ENCODE peak calls at places on chromosomes 11 and 22, in five cellular contexts. One of them, this sample, is unnamed.

GRCh38 chr11:43747130-43747802 is 66.7 kb downstream of the HSD17B12 start:
- DNase-seq in aorta: no peak
- DNase-seq in prostate gland: no peak
- DNase-seq in PC-3: no peak
- DNase-seq in breast epithelium: no peak
- DNase-seq in this sample: no peak

GRCh38 chr11:93605638-93606037 is 55.8 kb upstream of the CEP295 start:
- DNase-seq in prostate gland: no peak
- DNase-seq in aorta: no peak
- DNase-seq in PC-3: no peak
- DNase-seq in breast epithelium: no peak
- DNase-seq in this sample: no peak

GRCh38 chr22:46735747-46736608 is 2.1 kb downstream of the CERK start:
- DNase-seq in PC-3: no peak
- DNase-seq in prostate gland: no peak
- DNase-seq in aorta: no peak
- DNase-seq in breast epithelium: no peak
- DNase-seq in this sample: no peak

GRCh38 chr11:61507012-61507768 is 1.4 kb upstream of the LRRC10B start:
- DNase-seq in breast epithelium: no peak
- DNase-seq in PC-3: no peak
- DNase-seq in prostate gland: no peak
- DNase-seq in aorta: no peak
- DNase-seq in this sample: no peak

GRCh38 chr11:130002352-130002845 is at the start of gene PRDM10:
- DNase-seq in breast epithelium: peak
- DNase-seq in aorta: peak
- DNase-seq in prostate gland: peak
- DNase-seq in PC-3: peak
- DNase-seq in this sample: peak

GRCh38 chr22:17501679-17502285 is 61.5 kb upstream of the SLC25A18 start:
- DNase-seq in prostate gland: peak
- DNase-seq in breast epithelium: no peak
- DNase-seq in aorta: no peak
- DNase-seq in PC-3: peak
- DNase-seq in this sample: no peak

GRCh38 chr11:75924966-75925784 is 110.2 kb downstream of the UVRAG start:
- DNase-seq in PC-3: peak
- DNase-seq in aorta: peak
- DNase-seq in breast epithelium: no peak
- DNase-seq in prostate gland: peak
- DNase-seq in this sample: no peak

GRCh38 chr11:74771139-74771538 is 22.5 kb downstream of the RNF169 start:
- DNase-seq in PC-3: no peak
- DNase-seq in breast epithelium: no peak
- DNase-seq in prostate gland: no peak
- DNase-seq in aorta: no peak
- DNase-seq in this sample: no peak

GRCh38 chr11:73157141-73158010 is 15.3 kb upstream of the FCHSD2 start:
- DNase-seq in prostate gland: no peak
- DNase-seq in aorta: peak
- DNase-seq in PC-3: no peak
- DNase-seq in breast epithelium: no peak
- DNase-seq in this sample: peak

GRCh38 chr11:108324587-108324986 is 101.7 kb downstream of the ATM start:
- DNase-seq in breast epithelium: no peak
- DNase-seq in prostate gland: no peak
- DNase-seq in aorta: no peak
- DNase-seq in PC-3: peak
- DNase-seq in this sample: no peak
- H3K27ac ChIP-seq in breast epithelium: no peak
- H3K27ac ChIP-seq in prostate gland: no peak
- H3K27ac ChIP-seq in aorta: no peak
- H3K27ac ChIP-seq in PC-3: no peak
- H3K27ac ChIP-seq in this sample: no peak

DNA sequence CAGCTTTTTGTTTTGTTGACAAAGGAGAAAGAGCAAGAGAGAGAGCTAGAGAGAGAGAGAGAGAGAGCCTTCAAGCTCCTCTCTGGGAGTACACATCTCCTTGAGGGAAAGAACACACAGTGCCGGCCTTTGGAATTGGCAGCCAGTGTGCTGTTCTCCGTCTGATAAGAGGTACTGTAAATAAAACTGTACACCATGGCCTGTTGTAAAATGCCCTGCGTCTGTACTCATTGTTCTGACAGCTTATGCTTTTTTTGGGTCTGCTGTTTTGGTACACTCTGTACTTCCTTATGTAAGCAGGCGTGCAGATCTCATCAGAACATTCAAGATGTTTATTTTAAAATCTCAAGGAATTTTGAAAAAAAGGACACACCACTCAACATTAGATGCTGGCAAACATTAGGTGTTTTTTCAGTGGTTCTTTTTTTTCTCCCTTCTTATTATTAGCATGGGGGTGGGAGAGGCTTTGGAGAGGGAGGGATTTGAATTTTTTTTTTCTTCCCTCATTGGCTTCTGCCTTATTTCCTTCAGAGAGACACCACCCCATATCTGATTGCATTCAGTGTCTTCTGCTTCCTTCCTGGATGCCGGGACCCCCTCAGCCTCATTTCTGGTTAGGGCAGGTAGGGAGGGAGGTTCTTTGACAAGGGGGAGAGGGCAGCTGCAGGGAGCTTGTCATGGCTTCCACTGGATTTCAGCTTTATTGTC is 116.8 kb upstream of the NNMT start:
- DNase-seq in aorta: peak
- DNase-seq in prostate gland: peak
- DNase-seq in breast epithelium: peak
- DNase-seq in PC-3: no peak
- DNase-seq in this sample: peak
- H3K27ac ChIP-seq in aorta: peak
- H3K27ac ChIP-seq in prostate gland: peak
- H3K27ac ChIP-seq in breast epithelium: peak
- H3K27ac ChIP-seq in PC-3: no peak
- H3K27ac ChIP-seq in this sample: peak

GRCh38 chr22:45268958-45269844 is 15.5 kb upstream of the UPK3A start:
- DNase-seq in PC-3: peak
- DNase-seq in prostate gland: peak
- DNase-seq in aorta: peak
- DNase-seq in breast epithelium: peak
- DNase-seq in this sample: peak
- H3K27ac ChIP-seq in PC-3: no peak
- H3K27ac ChIP-seq in prostate gland: peak
- H3K27ac ChIP-seq in aorta: peak
- H3K27ac ChIP-seq in breast epithelium: peak
- H3K27ac ChIP-seq in this sample: peak

DNA sequence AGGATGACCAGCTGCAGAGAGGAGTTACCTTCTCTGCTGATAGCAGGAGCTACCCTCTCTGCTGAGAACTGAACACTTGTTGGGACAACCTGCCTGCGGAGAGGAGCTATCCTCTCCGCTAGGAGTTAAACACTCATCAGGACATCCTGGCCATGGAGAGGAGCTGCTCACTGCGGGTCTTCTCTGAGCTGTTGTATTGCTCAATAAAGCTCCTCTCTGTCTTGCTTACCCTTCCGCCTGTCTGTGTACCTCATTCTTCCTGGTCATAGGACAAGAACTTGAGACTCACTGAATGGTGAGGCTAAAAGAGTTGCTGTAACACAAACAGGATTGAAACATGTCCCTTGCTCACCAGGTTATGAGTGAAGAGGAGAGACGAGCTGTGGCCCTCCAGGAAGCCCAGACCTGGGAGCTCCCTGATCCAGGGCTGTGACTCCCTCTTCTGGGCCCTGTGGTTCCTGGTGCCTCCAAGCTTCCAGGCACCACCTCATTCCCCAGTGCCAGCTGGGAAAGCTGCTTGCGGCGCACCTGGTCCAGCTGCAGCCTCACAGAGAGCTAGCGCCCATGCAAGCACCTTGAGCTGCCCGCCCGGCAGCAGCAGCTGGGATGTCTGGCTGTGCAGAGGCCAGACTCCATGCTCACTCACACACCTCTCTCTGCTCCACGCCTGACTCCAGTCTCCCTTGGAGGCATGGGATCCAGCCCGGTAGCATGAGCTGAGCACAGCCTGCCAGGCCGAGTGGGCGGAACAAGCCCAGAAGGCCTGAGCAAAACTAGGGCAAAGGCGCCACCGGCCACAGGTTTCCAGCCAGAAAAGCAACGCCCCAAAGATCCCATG is 50.5 kb downstream of the RAB30 start:
- DNase-seq in prostate gland: no peak
- DNase-seq in breast epithelium: no peak
- DNase-seq in PC-3: no peak
- DNase-seq in aorta: no peak
- DNase-seq in this sample: no peak
- H3K27ac ChIP-seq in prostate gland: no peak
- H3K27ac ChIP-seq in breast epithelium: no peak
- H3K27ac ChIP-seq in PC-3: no peak
- H3K27ac ChIP-seq in aorta: no peak
- H3K27ac ChIP-seq in this sample: no peak